ENCODE peak calls at places on chromosomes 16 and 17, in six cellular contexts. O is ascending aorta, U is fibroblast of lung, Y is psoas muscle, M is uterus, S is colonic mucosa. D is an unnamed sample.

GRCh38 chr17:49546546-49547535 is 28.8 kb upstream of the NXPH3 start:
- DNase-seq in Y (no peak), S (no peak), M (no peak), U (no peak), O (no peak), D (no peak)

GRCh38 chr17:27577884-27578717 is 52.9 kb upstream of the LGALS9 start:
- DNase-seq in U (peak), O (no peak), S (no peak), M (peak), Y (no peak), D (no peak)

GRCh38 chr17:81553616-81554181 is 1.5 kb upstream of the FAAP100 start:
- DNase-seq in Y (no peak), M (peak), U (peak), S (peak), O (no peak), D (no peak)

GRCh38 chr16:15616475-15616874 is 26.5 kb downstream of the MARF1 start:
- DNase-seq in O (no peak), U (no peak), Y (no peak), M (no peak), S (no peak), D (no peak)

GRCh38 chr16:50718761-50719400 is 23.0 kb upstream of the CYLD start:
- DNase-seq in O (no peak), S (no peak), Y (no peak), U (no peak), M (no peak), D (no peak)

GRCh38 chr17:17055286-17056166 is 13.3 kb downstream of the MPRIP start:
- DNase-seq in M (peak), S (no peak), O (peak), U (no peak), Y (peak), D (no peak)

GRCh38 chr17:16215002-16215272 is 397 bp downstream of the NCOR1 start:
- DNase-seq in M (no peak), S (peak), O (peak), Y (peak), U (no peak), D (peak)

GRCh38 chr17:79940381-79941087 is 95.1 kb downstream of the TBC1D16 start:
- DNase-seq in S (no peak), M (no peak), Y (peak), U (no peak), O (no peak), D (no peak)

GRCh38 chr17:72826602-72827001 is 265.9 kb downstream of the SLC39A11 start:
- DNase-seq in Y (no peak), O (no peak), M (no peak), S (no peak), U (peak), D (no peak)

GRCh38 chr17:44095647-44096496 is 25.3 kb downstream of the G6PC3 start:
- DNase-seq in O (peak), U (peak), S (peak), Y (peak), M (peak), D (peak)

GRCh38 chr17:41563607-41564006 is 8.3 kb downstream of the KRT9 start:
- DNase-seq in S (no peak), Y (no peak), O (no peak), U (no peak), M (no peak), D (no peak)

GRCh38 chr16:12064291-12064690 is 87.8 kb downstream of the SNX29 start:
- DNase-seq in S (no peak), U (no peak), M (no peak), O (no peak), Y (no peak), D (no peak)

GRCh38 chr17:12398636-12399035 is 267.1 kb upstream of the MYOCD start:
- DNase-seq in M (peak), Y (no peak), S (no peak), U (peak), O (peak), D (no peak)
- H3K27ac ChIP-seq in M (peak), Y (no peak), S (no peak), U (no peak), O (peak), D (no peak)

DNA sequence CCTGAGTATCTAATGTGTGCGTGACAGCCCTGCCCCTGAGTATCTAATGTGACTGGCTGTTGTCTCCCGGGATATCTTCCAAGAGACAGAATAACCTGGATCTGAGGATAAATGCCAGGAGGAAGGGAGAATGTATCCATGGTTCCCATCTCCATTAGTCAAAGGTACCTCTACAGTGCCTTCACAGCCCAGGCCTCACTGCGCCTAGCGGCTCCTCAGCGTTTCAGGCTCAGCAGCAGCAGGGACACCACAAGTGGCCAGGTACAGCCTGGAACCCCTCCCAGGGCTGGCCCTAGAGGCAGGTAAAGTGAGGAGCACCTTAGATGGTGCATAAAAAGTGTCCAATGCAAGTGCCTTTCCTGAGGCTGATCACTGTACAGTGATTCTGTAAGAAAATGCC is 32.0 kb downstream of the SOCS3 start:
- DNase-seq in S (no peak), U (no peak), M (no peak), O (no peak), Y (no peak), D (no peak)
- H3K27ac ChIP-seq in S (no peak), U (no peak), M (no peak), O (no peak), Y (no peak), D (no peak)

DNA sequence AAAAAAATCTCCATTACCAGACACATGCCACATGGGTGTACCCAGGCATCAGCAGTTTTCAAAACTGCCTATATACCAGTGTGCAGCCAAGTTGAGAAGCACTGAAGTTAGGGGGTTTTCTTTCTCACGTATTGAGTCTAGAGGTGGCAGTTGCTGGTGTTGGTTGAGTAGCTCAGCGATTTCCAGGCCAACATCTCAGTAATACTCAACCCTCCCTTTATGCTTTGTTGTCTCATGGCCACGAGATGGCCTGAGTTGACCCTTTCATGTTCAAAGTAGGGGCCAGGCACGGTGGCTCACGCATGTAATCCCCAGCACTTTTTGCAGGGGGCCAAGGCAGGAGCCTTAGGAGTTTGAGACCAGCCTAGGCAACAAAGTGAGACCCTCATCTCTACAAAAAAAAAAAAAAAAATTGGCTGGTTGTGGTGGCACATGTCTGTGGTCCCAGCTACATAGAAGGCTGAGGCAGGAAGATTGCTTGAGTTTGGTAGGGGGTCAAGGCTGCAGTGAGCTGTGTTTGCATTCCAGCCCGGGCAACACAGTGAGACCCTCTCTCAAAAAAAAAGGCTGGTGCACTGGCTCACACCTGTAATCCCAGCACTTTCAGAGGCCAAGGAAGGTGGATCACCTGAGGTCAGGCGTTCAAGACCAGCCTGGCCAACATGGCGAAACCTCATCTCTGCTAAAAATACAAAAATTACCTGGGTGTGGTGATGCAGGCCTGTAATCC is 10.8 kb downstream of the LRRC3C start:
- DNase-seq in O (no peak), S (no peak), U (no peak), M (no peak), Y (no peak), D (no peak)
- H3K27ac ChIP-seq in O (no peak), S (no peak), U (no peak), M (no peak), Y (no peak), D (no peak)

DNA sequence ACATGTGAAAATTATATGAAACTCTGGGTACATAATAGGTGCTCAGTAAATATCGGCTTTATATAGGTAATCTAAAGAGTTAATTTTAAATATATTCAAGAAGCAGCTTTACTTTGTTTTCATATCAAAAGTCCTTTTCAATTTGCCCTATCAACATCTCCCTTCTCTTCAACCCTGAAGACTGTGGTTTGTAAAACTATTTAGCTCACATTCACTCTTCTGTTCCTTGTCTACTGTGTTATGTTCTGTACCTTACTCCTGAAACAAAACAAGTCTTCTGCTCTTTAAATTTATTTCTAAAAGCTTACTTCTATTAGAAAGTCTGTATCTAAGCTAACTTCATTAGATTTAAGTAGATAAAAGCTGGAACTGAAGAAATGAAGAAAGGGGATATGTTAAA is 301.7 kb upstream of the PMFBP1 start:
- DNase-seq in S (no peak), O (no peak), M (no peak), U (no peak), Y (no peak), D (no peak)
- H3K27ac ChIP-seq in S (no peak), O (no peak), M (no peak), U (no peak), Y (no peak), D (no peak)

GRCh38 chr16:66605177-66605999 is 884 bp downstream of the CMTM3 start:
- DNase-seq in S (peak), O (peak), Y (peak), M (peak), U (peak), D (peak)

GRCh38 chr16:66606000-66606751 is 1.7 kb downstream of the CMTM3 start:
- DNase-seq in O (no peak), U (no peak), M (no peak), Y (no peak), S (no peak), D (no peak)

GRCh38 chr16:66604376-66605176 is at the start of gene CMTM3:
- DNase-seq in Y (peak), M (peak), S (peak), O (peak), U (peak), D (no peak)

GRCh38 chr16:66601471-66601870 is 3.0 kb upstream of the CMTM3 start:
- DNase-seq in S (no peak), Y (no peak), O (no peak), M (no peak), U (no peak), D (no peak)

GRCh38 chr16:66603537-66604375 is 748 bp upstream of the CMTM3 start:
- DNase-seq in U (peak), O (peak), S (peak), Y (peak), M (peak), D (peak)
- H3K27ac ChIP-seq in U (no peak), O (peak), S (peak), Y (no peak), M (peak), D (peak)

DNA sequence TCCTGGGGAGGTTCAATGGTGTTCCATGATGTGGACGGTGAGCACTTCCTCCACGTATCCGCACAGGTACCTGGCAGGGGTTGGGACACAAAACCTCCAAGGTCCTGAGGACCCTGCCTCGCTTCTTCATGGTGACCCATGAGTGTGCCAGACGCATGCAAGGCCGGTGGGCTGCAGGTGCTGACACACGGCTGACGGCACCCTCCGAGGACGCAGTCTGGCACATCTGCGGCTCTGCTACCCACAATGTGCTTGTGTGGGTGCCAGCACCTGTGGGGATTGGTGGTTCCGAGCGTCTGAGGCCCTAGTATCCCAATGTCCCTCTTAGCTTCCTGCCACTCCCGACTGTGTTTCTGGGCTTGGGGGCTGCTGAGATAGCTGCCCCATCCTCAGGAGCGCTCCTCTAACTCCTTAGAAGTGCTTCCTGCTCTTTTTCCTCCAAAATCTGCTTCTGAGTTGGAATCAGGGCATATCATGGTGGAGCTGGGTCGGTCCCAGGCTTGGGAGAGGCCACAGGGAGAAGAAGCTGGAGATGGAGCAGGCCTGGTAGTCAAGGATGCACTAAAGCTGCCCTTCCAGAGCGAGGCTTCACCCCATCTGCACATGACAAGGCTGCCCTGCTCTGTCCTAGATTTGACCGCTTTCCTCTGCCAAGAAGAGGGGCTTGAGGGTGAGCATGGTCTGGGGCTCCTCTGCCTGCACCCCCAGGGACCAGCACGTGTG is 1.6 kb downstream of the CYGB start:
- DNase-seq in Y (no peak), M (no peak), O (no peak), U (no peak), S (no peak), D (no peak)
- H3K27ac ChIP-seq in Y (peak), M (peak), O (no peak), U (no peak), S (peak), D (no peak)

GRCh38 chr17:51703364-51704341 is 443.3 kb downstream of the UTP18 start:
- DNase-seq in O (peak), M (peak), Y (peak), U (no peak), S (no peak), D (no peak)
- H3K27ac ChIP-seq in O (no peak), M (no peak), Y (no peak), U (no peak), S (no peak), D (no peak)

GRCh38 chr16:21264226-21265036 is 13.7 kb downstream of the CRYM start:
- DNase-seq in M (peak), U (peak), Y (peak), S (peak), O (peak), D (peak)

GRCh38 chr16:21265104-21265825 is 12.8 kb downstream of the CRYM start:
- DNase-seq in S (no peak), O (peak), M (no peak), Y (peak), U (no peak), D (no peak)

GRCh38 chr16:21267298-21267697 is 10.8 kb downstream of the CRYM start:
- DNase-seq in O (peak), Y (no peak), S (peak), U (no peak), M (no peak), D (no peak)

GRCh38 chr16:21272253-21272652 is 5.8 kb downstream of the CRYM start:
- DNase-seq in U (no peak), O (peak), M (no peak), S (peak), Y (no peak), D (no peak)

GRCh38 chr16:21268236-21268635 is 9.9 kb downstream of the CRYM start:
- DNase-seq in S (peak), U (no peak), Y (no peak), O (peak), M (no peak), D (no peak)
- H3K27ac ChIP-seq in S (no peak), U (no peak), Y (no peak), O (no peak), M (no peak), D (no peak)

DNA sequence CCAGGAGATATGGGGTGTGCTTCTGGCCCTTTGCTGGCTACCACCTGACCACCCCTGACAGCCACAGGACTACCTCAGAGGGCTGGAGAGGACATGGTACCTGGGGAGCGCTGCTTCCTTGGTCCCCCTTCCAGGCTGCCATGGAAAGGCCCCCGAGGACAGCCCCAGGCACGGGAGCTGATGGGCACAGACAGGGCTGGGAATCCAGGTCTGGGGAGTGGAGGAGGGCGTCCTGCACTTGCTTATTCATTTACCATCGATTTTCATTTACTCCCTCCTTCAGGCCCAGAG is 48.4 kb upstream of the DOC2B start:
- DNase-seq in S (no peak), Y (no peak), M (no peak), O (peak), U (no peak), D (no peak)
- H3K27ac ChIP-seq in S (no peak), Y (no peak), M (no peak), O (no peak), U (no peak), D (no peak)

GRCh38 chr16:912322-912683 is 58.5 kb downstream of the LMF1 start:
- DNase-seq in O (no peak), U (no peak), S (no peak), M (no peak), Y (no peak), D (no peak)
- H3K27ac ChIP-seq in O (no peak), U (no peak), S (no peak), M (no peak), Y (no peak), D (peak)

D was measured in substantia nigra.